ENCODE peak calls at places on chromosome 4, in four cellular contexts. S is HepG2, G is H1, R is GM12878. H is an unnamed sample.

GRCh38 chr4:158236304-158237030 is 26.2 kb downstream of the TMEM144 start:
- DNase-seq in S (no peak), G (no peak), R (no peak), H (no peak)

GRCh38 chr4:82429728-82430192 is 502 bp downstream of the HNRNPDL start:
- DNase-seq in S (no peak), G (no peak), R (no peak), H (no peak)

GRCh38 chr4:8850830-8851188 is 20.8 kb downstream of the HMX1 start:
- DNase-seq in S (no peak), G (peak; percentile 39), R (no peak), H (no peak)

GRCh38 chr4:152281211-152281610 is 254.7 kb downstream of the FBXW7 start:
- DNase-seq in S (no peak), G (no peak), R (no peak), H (no peak)

GRCh38 chr4:159944477-159944876 is 841.6 kb downstream of the RAPGEF2 start:
- DNase-seq in S (no peak), G (no peak), R (no peak), H (no peak)

GRCh38 chr4:123952530-123953274 is 556.1 kb downstream of the SPRY1 start:
- DNase-seq in S (no peak), G (no peak), R (no peak), H (no peak)

GRCh38 chr4:157151711-157152110 is 68.8 kb upstream of the GRIA2 start:
- DNase-seq in S (no peak), G (no peak), R (no peak), H (no peak)

GRCh38 chr4:47085661-47086060 is 54.3 kb downstream of the GABRB1 start:
- DNase-seq in S (no peak), G (no peak), R (no peak), H (no peak)

GRCh38 chr4:152243890-152244595 is 291.8 kb downstream of the FBXW7 start:
- DNase-seq in S (no peak), G (no peak), R (no peak), H (no peak)

GRCh38 chr4:140928880-140929279 is 172.7 kb upstream of the TBC1D9 start:
- DNase-seq in S (no peak), G (no peak), R (no peak), H (no peak)

GRCh38 chr4:138087181-138087714 is 154.9 kb downstream of the SLC7A11 start:
- DNase-seq in S (no peak), G (no peak), R (no peak), H (no peak)

GRCh38 chr4:138085956-138086355 is 156.2 kb downstream of the SLC7A11 start:
- DNase-seq in S (no peak), G (no peak), R (no peak), H (no peak)

GRCh38 chr4:138090145-138090917 is 151.8 kb downstream of the SLC7A11 start:
- DNase-seq in S (peak; percentile 64), G (peak; percentile 67), R (peak; percentile 17), H (peak; percentile 61)

GRCh38 chr4:138088449-138089208 is 153.5 kb downstream of the SLC7A11 start:
- DNase-seq in S (no peak), G (no peak), R (no peak), H (no peak)

GRCh38 chr4:138086471-138086870 is 155.7 kb downstream of the SLC7A11 start:
- DNase-seq in S (no peak), G (no peak), R (no peak), H (no peak)
- TF ChIP-seq CBX5 in S (no peak), G (no peak), R (no peak), H (no peak)

GRCh38 chr4:115090483-115091075 is 22.8 kb downstream of the NDST4 start:
- DNase-seq in S (peak; percentile 24), G (no peak), R (no peak), H (no peak)
- TF ChIP-seq CBX5 in S (no peak), G (no peak), R (no peak), H (no peak)

GRCh38 chr4:148686449-148686848 is 244.2 kb upstream of the NR3C2 start:
- DNase-seq in S (no peak), G (no peak), R (no peak), H (no peak)
- TF ChIP-seq CBX5 in S (no peak), G (no peak), R (no peak), H (no peak)

DNA sequence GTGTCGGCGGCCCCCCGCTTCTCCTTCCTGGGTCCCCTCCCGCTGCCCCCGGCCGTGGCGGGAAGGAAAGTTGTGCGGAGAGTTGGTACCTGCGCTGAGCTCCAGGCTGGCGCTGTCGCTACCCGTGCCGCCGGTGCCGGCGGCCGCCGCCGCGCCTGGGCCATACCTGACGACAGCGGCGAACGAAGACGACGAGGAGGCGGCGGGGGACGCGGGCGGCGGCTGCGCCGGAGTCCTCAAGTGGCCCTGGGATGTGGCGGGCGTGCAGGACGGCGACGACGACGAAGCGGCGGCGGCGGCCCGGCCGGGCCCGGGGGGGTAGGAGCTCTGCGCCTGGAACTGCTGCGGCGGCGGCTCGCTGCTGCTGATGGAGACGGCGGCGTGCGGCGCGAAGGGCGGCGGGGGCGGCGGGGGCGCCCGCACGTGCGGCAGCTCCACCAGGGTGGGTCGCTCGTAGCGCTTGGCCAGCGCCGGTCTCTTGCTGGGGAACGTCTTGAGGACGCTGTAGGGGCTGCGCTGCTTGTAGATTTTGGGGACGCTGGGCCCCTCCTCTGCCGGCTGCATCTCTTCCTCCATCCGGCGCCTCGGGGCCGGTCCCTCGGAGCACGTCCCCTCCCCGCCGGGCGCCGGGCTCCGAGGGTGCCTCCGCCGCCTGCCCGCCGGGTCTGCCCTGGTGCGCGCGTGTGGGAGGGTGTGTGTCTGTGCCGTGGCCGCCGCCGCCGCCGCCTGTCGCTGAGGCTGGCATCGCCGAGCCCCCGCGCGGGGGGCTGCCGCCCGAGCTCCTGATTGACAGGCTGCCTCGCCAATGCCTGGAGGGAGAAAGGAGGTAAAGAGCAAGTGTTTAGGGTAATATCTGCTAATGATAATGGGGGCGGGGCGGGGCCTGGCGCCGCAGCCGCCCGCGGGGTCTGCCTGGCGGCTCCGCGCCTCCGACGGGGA is 618 bp downstream of the BEND4 start:
- DNase-seq in S (no peak), G (peak; percentile 89), R (no peak), H (no peak)
- TF ChIP-seq CBX5 in S (no peak), G (no peak), R (no peak), H (no peak)

DNA sequence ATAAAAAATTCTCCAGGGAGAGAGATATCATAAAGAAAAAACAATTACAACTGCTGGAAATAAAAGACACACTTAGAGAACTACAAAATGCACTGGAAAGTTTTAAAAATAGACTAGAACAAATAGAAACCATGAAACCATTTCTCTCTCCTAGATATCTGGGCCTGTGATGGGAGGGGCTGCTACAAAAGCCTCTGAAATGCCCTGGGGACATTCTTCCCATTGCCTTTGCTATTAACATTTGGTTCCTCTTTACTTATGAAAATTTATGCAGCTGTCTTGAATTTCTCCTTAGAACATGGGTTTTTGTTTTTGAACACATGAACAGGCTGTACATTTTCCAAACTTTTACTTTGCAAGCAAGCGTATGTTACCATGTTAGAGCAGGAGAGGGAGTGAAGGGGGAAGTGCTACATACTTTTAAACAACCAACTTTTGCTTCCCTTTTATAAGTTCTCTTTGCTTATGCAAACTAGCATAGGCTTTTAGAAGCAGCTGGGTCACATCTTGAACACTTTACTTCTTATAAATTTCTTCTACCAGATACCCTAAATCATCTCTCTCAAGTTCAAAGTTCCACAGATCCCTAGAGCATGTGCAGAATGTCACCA is 47.9 kb upstream of the PACRGL start:
- DNase-seq in S (no peak), G (no peak), R (no peak), H (no peak)
- TF ChIP-seq CBX5 in S (no peak), G (no peak), R (no peak), H (no peak)

DNA sequence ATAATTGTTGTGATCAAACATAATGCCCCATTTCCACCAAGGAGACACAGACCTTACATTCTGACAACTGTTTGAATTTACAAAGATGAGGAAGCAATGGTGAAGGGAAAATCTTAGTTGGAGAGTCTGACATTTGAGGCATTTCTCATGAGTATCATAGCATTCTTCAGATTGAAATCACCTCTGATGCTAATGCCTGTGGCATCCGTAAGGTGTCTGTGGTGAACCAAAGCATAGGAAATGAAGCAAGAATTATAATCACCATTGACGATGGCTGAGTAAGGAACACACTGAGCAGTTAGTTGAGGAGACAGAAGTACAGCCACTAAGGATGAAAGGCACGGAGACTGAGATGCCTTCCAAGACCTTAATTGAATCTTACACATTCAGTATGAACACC is 575.7 kb downstream of the TRIML1 start:
- DNase-seq in S (no peak), G (no peak), R (no peak), H (no peak)
- TF ChIP-seq CBX5 in S (no peak), G (no peak), R (no peak), H (no peak)

GRCh38 chr4:66633472-66633871 is 911.8 kb downstream of the CENPC start:
- DNase-seq in S (no peak), G (no peak), R (no peak), H (no peak)
- TF ChIP-seq CBX5 in S (no peak), G (no peak), R (no peak), H (no peak)

GRCh38 chr4:71773004-71773403 is 10.9 kb downstream of the GC start:
- DNase-seq in S (peak; percentile 2), G (no peak), R (no peak), H (no peak)
- TF ChIP-seq CBX5 in S (no peak), G (no peak), R (no peak), H (no peak)

GRCh38 chr4:165542476-165542875 is 163.7 kb downstream of the CPE start:
- DNase-seq in S (no peak), G (no peak), R (no peak), H (no peak)

GRCh38 chr4:165537028-165537648 is 158.3 kb downstream of the CPE start:
- DNase-seq in S (peak; percentile 40), G (no peak), R (no peak), H (peak; percentile 46)

GRCh38 chr4:165541773-165542459 is 163.1 kb downstream of the CPE start:
- DNase-seq in S (no peak), G (no peak), R (no peak), H (peak; percentile 12)

GRCh38 chr4:165540206-165540865 is 161.5 kb downstream of the CPE start:
- DNase-seq in S (no peak), G (no peak), R (no peak), H (no peak)
- TF ChIP-seq CBX5 in S (no peak), G (no peak), R (no peak), H (no peak)